ENCODE peak calls at places on chromosomes 11 and 22, in nine cellular contexts. E, Y, G, J, F, N, Q, X and U are unnamed samples.

GRCh38 chr11:3886985-3887384 is 31.5 kb downstream of the STIM1 start:
- DNase-seq in G (no peak), N (no peak), Y (no peak), Q (no peak), E (no peak), F (no peak), J (no peak), X (no peak), U (no peak)

GRCh38 chr11:127133061-127133460 is 132.5 kb upstream of the KIRREL3 start:
- DNase-seq in Y (no peak), N (no peak), J (no peak), X (no peak), G (no peak), Q (no peak), F (no peak), E (no peak), U (no peak)

GRCh38 chr11:86116996-86117705 is 48.3 kb upstream of the PICALM start:
- DNase-seq in Q (no peak), E (no peak), X (no peak), G (no peak), Y (no peak), J (no peak), N (no peak), F (no peak), U (no peak)

GRCh38 chr11:61489833-61490585 is 18.5 kb upstream of the LRRC10B start:
- DNase-seq in E (peak; percentile 43), X (no peak), N (no peak), Q (peak; percentile 57), G (no peak), Y (no peak), F (no peak), J (peak; percentile 40), U (no peak)

GRCh38 chr11:134677338-134677948 is 265.4 kb upstream of the B3GAT1 start:
- DNase-seq in F (no peak), J (no peak), N (peak; percentile 10), X (peak; percentile 90), Y (no peak), G (no peak), E (no peak), Q (no peak), U (no peak)

GRCh38 chr11:122036022-122036421 is 80.0 kb downstream of the BLID start:
- DNase-seq in Y (no peak), G (no peak), X (no peak), J (no peak), Q (no peak), E (no peak), F (no peak), N (no peak), U (no peak)

GRCh38 chr11:96267490-96268010 is 75.4 kb downstream of the MAML2 start:
- DNase-seq in Y (no peak), Q (no peak), X (no peak), N (no peak), F (no peak), E (no peak), G (no peak), J (no peak), U (peak; percentile 81)

GRCh38 chr11:85595285-85595884 is 31.8 kb downstream of the DLG2 start:
- DNase-seq in J (no peak), Y (no peak), X (no peak), E (peak; percentile 46), Q (no peak), N (no peak), F (no peak), G (no peak), U (peak; percentile 35)

GRCh38 chr11:86193297-86194095 is 51.1 kb upstream of the EED start:
- DNase-seq in J (peak; percentile 69), Q (peak; percentile 85), E (peak; percentile 89), F (peak; percentile 52), N (peak; percentile 78), X (no peak), G (peak; percentile 37), Y (no peak), U (peak; percentile 75)

GRCh38 chr11:124760205-124760652 is 1.9 kb downstream of the ESAM start:
- DNase-seq in N (no peak), J (peak; percentile 54), G (no peak), Q (no peak), E (no peak), Y (no peak), F (peak; percentile 44), X (peak; percentile 70), U (peak; percentile 53)

GRCh38 chr11:116698080-116698479 is 74.7 kb downstream of the BUD13 start:
- DNase-seq in X (peak; percentile 66), Q (no peak), Y (no peak), J (no peak), F (no peak), G (no peak), E (no peak), N (peak; percentile 18), U (no peak)

DNA sequence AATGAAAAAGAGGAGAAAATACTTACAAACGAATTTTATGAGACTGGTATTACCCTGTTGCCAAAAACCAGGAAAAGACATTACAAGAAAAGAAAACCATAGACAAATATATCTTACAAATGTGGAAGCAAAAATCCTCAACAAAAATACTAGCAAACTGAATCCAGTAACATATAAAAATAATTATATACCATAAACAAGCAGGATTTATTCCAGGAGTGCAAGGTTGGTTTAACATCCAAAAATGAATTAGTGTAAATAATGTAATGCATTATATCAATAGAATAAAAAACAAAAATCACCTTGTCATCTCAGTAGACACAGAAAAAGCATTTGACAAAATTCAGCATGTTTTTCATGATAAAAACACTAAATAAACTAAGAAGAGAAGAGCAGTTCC is 7.3 kb downstream of the NF2 start:
- DNase-seq in Y (no peak), G (no peak), Q (no peak), E (no peak), J (no peak), X (no peak), N (no peak), F (no peak), U (no peak)
- TF ChIP-seq CTCF in Y (no peak), G (no peak), Q (no peak), E (no peak), J (no peak), X (no peak), N (no peak), F (no peak), U (no peak)

GRCh38 chr22:20238567-20239062 is 29.5 kb downstream of the RTN4R start:
- DNase-seq in Q (peak; percentile 95), J (no peak), N (peak; percentile 60), Y (peak; percentile 98), E (peak; percentile 98), F (peak; percentile 51), G (peak; percentile 36), X (no peak), U (peak; percentile 91)
- TF ChIP-seq CTCF in Q (peak; percentile 97), J (peak; percentile 69), N (peak; percentile 8), Y (peak; percentile 50), E (peak; percentile 99), F (peak; percentile 58), G (peak; percentile 63), X (no peak), U (peak; percentile 73)

GRCh38 chr11:36711104-36711825 is 113.2 kb upstream of the RAG2 start:
- DNase-seq in J (no peak), G (no peak), X (peak; percentile 29), Q (no peak), F (no peak), Y (no peak), N (no peak), E (peak; percentile 8), U (no peak)
- TF ChIP-seq CTCF in J (no peak), G (no peak), X (no peak), Q (peak; percentile 18), F (no peak), Y (peak; percentile 6), N (no peak), E (peak; percentile 18), U (no peak)

GRCh38 chr11:27039873-27040272 is 742 bp upstream of the BBOX1 start:
- DNase-seq in X (no peak), Q (no peak), G (no peak), J (no peak), N (no peak), F (no peak), Y (no peak), E (no peak), U (no peak)
- TF ChIP-seq CTCF in X (no peak), Q (no peak), G (no peak), J (no peak), N (no peak), F (no peak), Y (no peak), E (no peak), U (no peak)

DNA sequence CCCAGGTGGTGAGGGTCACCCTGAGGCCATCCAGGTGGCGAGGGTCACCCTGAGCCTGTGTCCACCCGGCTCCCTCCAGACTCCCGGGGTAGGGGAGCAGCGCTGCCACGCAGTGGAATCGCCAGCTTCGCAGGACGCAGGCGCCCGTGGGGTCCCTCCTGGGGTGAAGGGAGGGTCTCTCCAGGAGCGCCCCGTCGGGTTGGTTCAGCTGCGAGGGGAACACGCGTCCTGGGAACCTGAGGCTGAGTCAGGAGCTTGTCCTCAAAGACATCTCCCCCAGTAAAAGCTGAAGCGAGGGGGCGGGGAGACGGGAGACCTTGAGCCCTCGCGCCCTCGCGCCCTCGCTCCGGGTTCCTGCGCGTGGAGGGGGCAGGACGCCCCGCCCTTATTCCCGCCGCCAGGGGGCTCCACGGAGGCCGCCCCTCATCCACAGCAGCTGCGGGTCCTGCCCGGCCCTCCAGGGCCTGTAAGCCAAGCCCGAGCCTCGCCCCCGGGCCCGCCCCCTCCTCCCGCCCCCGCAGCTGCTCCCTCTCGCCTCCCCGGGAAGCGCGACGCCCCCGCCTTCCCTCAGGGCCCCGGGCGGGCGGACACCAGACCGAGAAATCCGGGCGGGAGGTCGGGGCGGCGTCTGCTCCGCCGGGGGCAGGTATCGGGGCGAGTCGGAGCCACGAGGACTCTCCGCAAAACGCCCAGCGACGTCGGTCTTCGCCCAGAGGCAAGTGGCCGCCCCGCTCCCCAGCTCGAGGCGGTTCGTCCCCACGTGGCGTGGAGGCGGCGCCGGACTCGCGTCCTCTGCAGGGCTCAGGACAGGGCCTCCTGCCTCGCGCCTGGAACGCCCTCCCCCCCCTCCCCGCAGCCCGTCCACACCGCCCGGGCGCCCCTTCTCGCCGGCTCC is 22.8 kb downstream of the PIM3 start:
- DNase-seq in N (no peak), Y (no peak), J (no peak), F (no peak), Q (no peak), G (no peak), E (no peak), X (no peak), U (no peak)
- TF ChIP-seq CTCF in N (no peak), Y (peak; percentile 3), J (peak; percentile 58), F (peak; percentile 27), Q (no peak), G (peak; percentile 59), E (no peak), X (peak; percentile 19), U (peak; percentile 35)